ENCODE peak calls at places on chromosome 21, in seven cellular contexts. Z is NCI-H774; R is HT1080; L is CD4-positive, alpha-beta memory T cell; H is memory B cell; F is B cell; K is EL. S is an unnamed sample.

GRCh38 chr21:37459575-37459974 is 93.0 kb downstream of the DYRK1A start:
- DNase-seq in Z (no peak), R (peak; percentile 25), L (no peak), H (no peak), F (no peak), K (peak; percentile 75), S (peak; percentile 53)

GRCh38 chr21:41651830-41652229 is 115.0 kb downstream of the RIPK4 start:
- DNase-seq in Z (no peak), R (no peak), L (no peak), H (no peak), F (no peak), K (peak; percentile 53), S (peak; percentile 81)

GRCh38 chr21:39611547-39612190 is 1.1 kb upstream of the B3GALT5 start:
- DNase-seq in Z (no peak), R (no peak), L (no peak), H (no peak), F (no peak), K (no peak), S (no peak)

GRCh38 chr21:36545776-36546511 is 66.0 kb upstream of the CLDN14 start:
- DNase-seq in Z (no peak), R (no peak), L (no peak), H (no peak), F (no peak), K (no peak), S (no peak)

GRCh38 chr21:31030367-31031106 is 7.7 kb downstream of the KRTAP19-8 start:
- DNase-seq in Z (no peak), R (no peak), L (no peak), H (no peak), F (no peak), K (no peak), S (no peak)

GRCh38 chr21:37145635-37146111 is 72.6 kb downstream of the TTC3 start:
- DNase-seq in Z (no peak), R (peak; percentile 86), L (no peak), H (no peak), F (no peak), K (peak; percentile 27), S (peak; percentile 82)

GRCh38 chr21:38968887-38969543 is 163.3 kb downstream of the ETS2 start:
- DNase-seq in Z (no peak), R (no peak), L (no peak), H (no peak), F (no peak), K (no peak), S (peak; percentile 57)

GRCh38 chr21:45644041-45644906 is 749 bp downstream of the PCBP3 start:
- DNase-seq in Z (no peak), R (no peak), L (peak; percentile 22), H (peak; percentile 32), F (peak; percentile 56), K (no peak), S (no peak)

GRCh38 chr21:46111857-46112730 is 14.2 kb downstream of the COL6A2 start:
- DNase-seq in Z (no peak), R (no peak), L (no peak), H (peak; percentile 6), F (no peak), K (no peak), S (no peak)

GRCh38 chr21:46150491-46151121 is 4.8 kb downstream of the FTCD start:
- DNase-seq in Z (no peak), R (no peak), L (no peak), H (no peak), F (no peak), K (no peak), S (no peak)

GRCh38 chr21:35611752-35612151 is 448.6 kb downstream of the SETD4 start:
- DNase-seq in Z (no peak), R (no peak), L (no peak), H (no peak), F (no peak), K (peak; percentile 69), S (peak; percentile 47)

GRCh38 chr21:36700295-36700960 is 1.5 kb downstream of the SIM2 start:
- DNase-seq in Z (no peak), R (no peak), L (no peak), H (no peak), F (no peak), K (no peak), S (no peak)

GRCh38 chr21:26112979-26113378 is 57.6 kb downstream of the APP start:
- DNase-seq in Z (no peak), R (no peak), L (no peak), H (no peak), F (no peak), K (no peak), S (no peak)

GRCh38 chr21:38839683-38840286 is 34.1 kb downstream of the ETS2 start:
- DNase-seq in Z (no peak), R (peak; percentile 91), L (no peak), H (no peak), F (no peak), K (peak; percentile 97), S (peak; percentile 96)

GRCh38 chr21:28916150-28916893 is 76.4 kb downstream of the LTN1 start:
- DNase-seq in Z (no peak), R (no peak), L (no peak), H (no peak), F (no peak), K (no peak), S (no peak)

GRCh38 chr21:42219606-42220137 is 732 bp downstream of the ABCG1 start:
- DNase-seq in Z (no peak), R (no peak), L (no peak), H (peak; percentile 58), F (peak; percentile 61), K (no peak), S (no peak)

GRCh38 chr21:45576838-45577737 is 34.8 kb upstream of the SLC19A1 start:
- DNase-seq in Z (no peak), R (no peak), L (no peak), H (no peak), F (no peak), K (no peak), S (no peak)

GRCh38 chr21:45523411-45524101 is 18.7 kb downstream of the SLC19A1 start:
- DNase-seq in Z (no peak), R (no peak), L (no peak), H (no peak), F (no peak), K (no peak), S (no peak)

GRCh38 chr21:46127239-46128105 is 27.9 kb downstream of the FTCD start:
- DNase-seq in Z (no peak), R (no peak), L (no peak), H (no peak), F (no peak), K (no peak), S (no peak)